ENCODE peak calls at places on chromosomes 5 and 9, in seven cellular contexts. E, Y, O, S, F, M and K are unnamed samples.

GRCh38 chr5:73955447-73955846 is 329.5 kb downstream of the ARHGEF28 start:
- DNase-seq in F (no peak), S (no peak), M (no peak), Y (no peak), E (no peak), O (no peak), K (no peak)

GRCh38 chr5:92401492-92401891 is 1018.4 kb upstream of the ARRDC3 start:
- DNase-seq in O (no peak), E (peak), F (peak), Y (peak), M (no peak), S (peak), K (peak)

GRCh38 chr5:168364738-168365550 is 73.5 kb downstream of the WWC1 start:
- DNase-seq in F (peak), E (peak), O (no peak), Y (no peak), M (peak), S (peak), K (peak)

GRCh38 chr5:130335116-130335515 is 430.9 kb downstream of the CHSY3 start:
- DNase-seq in F (peak), O (no peak), Y (no peak), M (peak), S (no peak), E (no peak), K (no peak)

GRCh38 chr9:131160416-131161112 is 35.2 kb downstream of the NUP214 start:
- DNase-seq in E (no peak), F (no peak), O (no peak), Y (no peak), M (no peak), S (no peak), K (no peak)

GRCh38 chr9:34437006-34437925 is 21.1 kb downstream of the FAM219A start:
- DNase-seq in O (peak), Y (peak), F (peak), M (peak), E (peak), S (peak), K (peak)

GRCh38 chr9:131094622-131095021 is 1.7 kb upstream of the AIF1L start:
- DNase-seq in Y (no peak), M (peak), E (no peak), F (peak), S (peak), O (no peak), K (no peak)

GRCh38 chr9:37987467-37987981 is 81.5 kb downstream of the SHB start:
- DNase-seq in F (no peak), Y (no peak), E (no peak), S (no peak), M (no peak), O (no peak), K (no peak)

GRCh38 chr5:36441215-36441614 is 139.5 kb upstream of the RANBP3L start:
- DNase-seq in Y (no peak), E (no peak), M (no peak), O (no peak), F (no peak), S (no peak), K (no peak)

GRCh38 chr9:70805953-70806352 is 315.5 kb downstream of the TRPM3 start:
- DNase-seq in F (no peak), E (no peak), M (no peak), O (no peak), Y (no peak), S (no peak), K (no peak)

GRCh38 chr5:1435369-1435768 is 9.9 kb downstream of the SLC6A3 start:
- DNase-seq in M (no peak), Y (no peak), F (no peak), O (no peak), E (no peak), S (no peak), K (no peak)

GRCh38 chr5:165630211-165630866 is 2124.9 kb downstream of the MAT2B start:
- DNase-seq in O (peak), M (peak), S (peak), Y (peak), F (peak), E (peak), K (peak)

GRCh38 chr5:171157233-171157632 is 151.8 kb upstream of the TLX3 start:
- DNase-seq in E (no peak), O (no peak), Y (no peak), S (no peak), F (no peak), M (no peak), K (no peak)

GRCh38 chr5:95886340-95887044 is 64.0 kb upstream of the GLRX start:
- DNase-seq in M (no peak), F (no peak), S (no peak), Y (no peak), E (no peak), O (no peak), K (no peak)

GRCh38 chr9:1726993-1727759 is 288.0 kb upstream of the SMARCA2 start:
- DNase-seq in Y (no peak), E (peak), F (peak), O (no peak), M (no peak), S (no peak), K (peak)

GRCh38 chr5:176400382-176401156 is 12.0 kb downstream of the HIGD2A start:
- DNase-seq in M (no peak), E (no peak), S (no peak), O (no peak), Y (no peak), F (no peak), K (no peak)

GRCh38 chr9:100856238-100856637 is 172.3 kb upstream of the PLPPR1 start:
- DNase-seq in F (no peak), E (no peak), Y (no peak), O (no peak), M (no peak), S (no peak), K (no peak)

GRCh38 chr5:142981886-142982820 is 212.0 kb downstream of the ARHGAP26 start:
- DNase-seq in S (peak), E (no peak), Y (peak), F (peak), M (peak), O (no peak), K (peak)

GRCh38 chr5:13660072-13660471 is 284.4 kb downstream of the DNAH5 start:
- DNase-seq in M (peak), S (peak), E (no peak), Y (no peak), O (no peak), F (no peak), K (peak)

GRCh38 chr9:135230386-135230765 is 142.9 kb downstream of the OLFM1 start:
- DNase-seq in O (no peak), S (no peak), E (peak), F (no peak), Y (no peak), M (no peak), K (no peak)

GRCh38 chr5:146924132-146924531 is 45.6 kb upstream of the PPP2R2B start:
- DNase-seq in Y (no peak), E (no peak), O (no peak), S (no peak), M (no peak), F (no peak), K (no peak)

GRCh38 chr9:127144670-127145458 is 22.4 kb upstream of the ANGPTL2 start:
- DNase-seq in M (no peak), S (no peak), E (peak), F (no peak), Y (no peak), O (no peak), K (peak)

GRCh38 chr5:139186752-139187326 is 11.3 kb downstream of the SIL1 start:
- DNase-seq in E (no peak), M (peak), F (peak), S (peak), Y (no peak), O (no peak), K (no peak)

GRCh38 chr9:125325821-125326220 is 64.2 kb downstream of the GAPVD1 start:
- DNase-seq in M (no peak), Y (no peak), O (no peak), S (peak), F (peak), E (no peak), K (no peak)

GRCh38 chr5:17882760-17883488 is 248.7 kb downstream of the TAF11L14 start:
- DNase-seq in Y (no peak), O (peak), S (no peak), F (no peak), E (peak), M (no peak), K (peak)

GRCh38 chr5:57509501-57510260 is 27.1 kb upstream of the ACTBL2 start:
- DNase-seq in F (no peak), Y (no peak), O (no peak), M (no peak), S (no peak), E (no peak), K (no peak)

GRCh38 chr9:91166796-91167366 is 194.8 kb downstream of the AUH start:
- DNase-seq in M (peak), E (no peak), Y (no peak), F (peak), O (no peak), S (peak), K (peak)

GRCh38 chr5:52989025-52989780 is at the start of gene ITGA2:
- DNase-seq in S (peak), M (peak), F (peak), O (no peak), E (peak), Y (peak), K (peak)

GRCh38 chr9:18614116-18614515 is 140.2 kb downstream of the ADAMTSL1 start:
- DNase-seq in E (no peak), O (no peak), M (no peak), S (no peak), F (no peak), Y (no peak), K (no peak)

GRCh38 chr5:109247943-109248342 is 161.8 kb downstream of the PJA2 start:
- DNase-seq in E (no peak), O (no peak), F (no peak), M (no peak), Y (no peak), S (no peak), K (no peak)

GRCh38 chr9:126515873-126516505 is 97.7 kb upstream of the LMX1B start:
- DNase-seq in Y (no peak), F (no peak), M (no peak), O (no peak), S (no peak), E (no peak), K (no peak)

GRCh38 chr5:9197881-9198260 is 348.0 kb downstream of the SEMA5A start:
- DNase-seq in Y (no peak), O (no peak), E (no peak), F (no peak), M (peak), S (peak), K (no peak)

GRCh38 chr9:130267930-130268329 is 2.4 kb downstream of the HMCN2 start:
- DNase-seq in M (no peak), S (no peak), Y (no peak), E (no peak), O (no peak), F (peak), K (no peak)

GRCh38 chr9:94611638-94612068 is 18.0 kb upstream of the FBP2 start:
- DNase-seq in E (no peak), S (no peak), F (no peak), O (no peak), Y (no peak), M (no peak), K (no peak)

GRCh38 chr9:95107976-95108375 is 209.5 kb downstream of the FANCC start:
- DNase-seq in Y (no peak), F (no peak), E (no peak), O (no peak), M (no peak), S (no peak), K (no peak)

GRCh38 chr5:117204926-117205869 is 630.6 kb upstream of the SEMA6A start:
- DNase-seq in S (no peak), F (no peak), E (no peak), Y (no peak), M (no peak), O (no peak), K (peak)

GRCh38 chr5:117204404-117204803 is 629.8 kb upstream of the SEMA6A start:
- DNase-seq in F (no peak), O (no peak), S (no peak), E (no peak), Y (no peak), M (no peak), K (no peak)

GRCh38 chr5:117203584-117203983 is 629.0 kb upstream of the SEMA6A start:
- DNase-seq in O (no peak), F (no peak), M (no peak), S (no peak), E (no peak), Y (no peak), K (no peak)

GRCh38 chr5:117209479-117209878 is 634.9 kb upstream of the SEMA6A start:
- DNase-seq in Y (no peak), M (no peak), E (no peak), S (no peak), F (no peak), O (no peak), K (no peak)

GRCh38 chr5:117207088-117207668 is 632.6 kb upstream of the SEMA6A start:
- DNase-seq in O (no peak), Y (no peak), E (peak), S (no peak), F (no peak), M (no peak), K (peak)
- H3K23ac ChIP-seq in O (no peak), Y (no peak), E (no peak), S (no peak), F (no peak), M (no peak), K (no peak)

GRCh38 chr5:32147236-32147635 is 26.9 kb downstream of the GOLPH3 start:
- DNase-seq in Y (no peak), E (no peak), O (no peak), S (no peak), F (peak), M (no peak), K (no peak)
- H3K4me2 ChIP-seq in Y (no peak), E (no peak), O (no peak), S (no peak), F (no peak), M (no peak), K (no peak)

DNA sequence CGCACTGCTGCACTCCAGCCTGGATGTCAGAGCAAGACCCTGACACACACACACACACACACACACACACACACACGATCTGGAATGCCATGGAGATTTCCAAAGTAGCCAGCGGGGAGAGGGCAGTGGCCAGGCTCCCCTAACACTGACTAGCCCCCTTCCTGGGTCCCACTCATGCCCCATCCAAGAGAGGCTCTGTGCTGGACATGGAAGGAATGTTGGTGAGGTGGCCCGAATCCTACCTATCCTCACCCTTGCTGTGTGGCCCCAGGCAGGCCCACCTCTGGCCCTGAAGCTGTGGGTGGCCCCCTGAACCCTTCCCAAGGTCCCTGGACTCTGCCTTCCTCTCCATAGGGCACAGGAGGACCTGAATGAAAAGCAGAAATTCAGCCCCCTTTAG is 7.3 kb downstream of the BRD3 start:
- DNase-seq in O (no peak), Y (no peak), S (no peak), E (no peak), M (no peak), F (no peak), K (no peak)
- H2BK5ac ChIP-seq in O (peak), Y (no peak), S (no peak), E (no peak), M (no peak), F (no peak), K (no peak)

GRCh38 chr5:132866342-132867045 is at the start of the genes GDF9 and UQCRQ:
- DNase-seq in F (peak), O (peak), E (peak), M (peak), Y (peak), S (peak), K (peak)

GRCh38 chr5:132865668-132866341 is 464 bp downstream of the GDF9 start:
- DNase-seq in F (no peak), Y (peak), S (no peak), E (no peak), O (no peak), M (no peak), K (no peak)

GRCh38 chr5:132870801-132871200 is 2.7 kb upstream of the LEAP2 start:
- DNase-seq in O (no peak), S (no peak), M (no peak), E (no peak), Y (no peak), F (no peak), K (no peak)

GRCh38 chr5:132868754-132869153 is 2.3 kb downstream of the UQCRQ start:
- DNase-seq in Y (no peak), O (no peak), E (no peak), F (no peak), S (no peak), M (no peak), K (no peak)

DNA sequence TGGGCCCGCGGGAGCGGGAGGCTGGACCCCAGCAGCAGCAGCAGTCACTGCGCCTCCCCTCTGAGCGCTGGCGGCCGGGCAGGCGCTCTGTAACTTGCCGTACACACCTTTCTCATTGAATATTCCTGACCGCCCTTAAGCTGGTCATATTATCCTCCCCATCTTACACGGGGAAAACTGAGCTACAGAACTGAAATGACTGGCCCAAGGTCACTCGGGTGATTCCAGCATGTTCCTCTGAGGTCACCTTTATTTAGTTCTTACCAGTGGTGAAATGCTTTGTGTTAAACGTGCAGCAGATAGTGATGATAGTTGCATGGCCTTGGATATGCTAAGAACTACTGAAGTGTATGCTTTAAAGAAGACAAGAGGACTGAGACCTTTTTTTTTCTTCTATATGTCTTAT is 607 bp downstream of the UQCRQ start:
- DNase-seq in M (no peak), S (no peak), O (no peak), E (no peak), Y (no peak), F (no peak), K (no peak)
- H3K23ac ChIP-seq in M (peak), S (peak), O (no peak), E (no peak), Y (peak), F (no peak), K (peak)

GRCh38 chr9:84669293-84670105 is at the start of gene NTRK2:
- DNase-seq in O (no peak), E (peak), M (peak), Y (peak), F (peak), S (peak), K (peak)

GRCh38 chr9:84667571-84668203 is 1.8 kb upstream of the NTRK2 start:
- DNase-seq in S (peak), F (peak), E (peak), O (no peak), M (peak), Y (peak), K (peak)

GRCh38 chr9:84670106-84670800 is 724 bp downstream of the NTRK2 start:
- DNase-seq in Y (peak), O (no peak), E (peak), F (no peak), M (peak), S (no peak), K (peak)

GRCh38 chr9:84668204-84669007 is 1.1 kb upstream of the NTRK2 start:
- DNase-seq in F (peak), E (peak), S (peak), O (peak), M (peak), Y (peak), K (peak)

GRCh38 chr9:84669008-84669292 is 579 bp upstream of the NTRK2 start:
- DNase-seq in S (no peak), Y (no peak), E (no peak), O (no peak), F (no peak), M (peak), K (no peak)
- H3K4me2 ChIP-seq in S (peak), Y (peak), E (peak), O (peak), F (peak), M (peak), K (peak)

DNA sequence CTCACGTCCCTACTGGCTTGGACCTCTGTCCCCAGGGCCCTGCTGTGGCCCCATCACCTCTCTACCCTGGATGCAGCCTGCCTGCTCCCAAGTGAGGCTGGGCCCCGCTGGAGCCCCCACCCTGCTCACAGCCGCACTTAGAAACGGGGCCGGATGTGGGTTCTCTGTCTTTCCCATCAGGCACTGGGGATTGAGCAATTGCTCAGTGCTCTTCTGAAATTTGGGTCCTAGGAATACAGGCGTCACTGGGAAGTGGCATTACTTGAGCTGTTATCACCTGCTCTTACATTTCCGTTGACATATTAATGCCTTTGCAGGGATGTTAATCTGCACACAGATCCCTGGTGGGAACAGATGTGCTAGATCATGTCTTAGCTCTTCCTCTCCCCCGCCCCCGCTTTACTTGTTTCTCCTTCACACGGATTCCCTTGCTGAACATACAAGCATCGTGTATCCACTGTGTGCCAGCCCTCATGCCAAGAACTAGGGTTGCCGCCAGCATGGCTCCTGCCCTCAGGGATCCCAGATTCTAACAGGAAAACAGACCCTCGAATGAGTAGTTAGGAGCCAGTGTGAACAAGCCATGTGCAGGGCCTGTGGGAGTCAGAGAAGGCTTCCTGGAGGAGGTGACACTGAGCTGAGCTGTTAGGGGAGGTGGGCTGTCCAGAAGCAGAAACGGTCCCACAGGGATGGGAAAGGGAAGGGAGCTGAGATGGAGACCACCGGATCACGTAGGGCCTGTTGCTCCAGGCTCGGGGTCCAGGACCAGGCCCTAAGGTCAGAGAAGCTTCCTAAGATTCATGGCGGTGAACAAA is 65.1 kb downstream of the NEK6 start:
- DNase-seq in Y (no peak), M (no peak), O (no peak), F (no peak), S (no peak), E (no peak), K (no peak)
- H2BK5ac ChIP-seq in Y (no peak), M (no peak), O (no peak), F (no peak), S (no peak), E (no peak), K (no peak)

DNA sequence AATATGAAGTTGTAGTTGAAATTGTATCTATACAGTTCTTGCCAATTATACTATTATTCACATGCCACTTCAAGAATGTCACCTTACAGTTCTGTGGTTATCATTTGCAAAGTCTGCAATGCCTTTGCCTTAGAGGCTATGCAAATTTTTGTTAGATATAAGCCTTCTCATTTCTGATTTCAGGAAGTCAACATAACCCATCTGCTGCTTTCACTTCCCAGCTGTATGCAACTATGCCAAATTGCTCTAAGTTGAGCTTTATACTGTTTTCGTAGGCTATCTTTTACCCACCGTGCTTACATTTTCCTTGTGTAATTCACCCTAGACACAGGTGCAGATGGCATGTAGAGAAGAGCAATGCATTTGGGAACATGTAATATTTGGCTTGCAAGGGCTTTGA is 1083.0 kb downstream of the CDH9 start:
- DNase-seq in O (no peak), E (no peak), S (no peak), Y (no peak), M (no peak), F (no peak), K (no peak)
- H3K23ac ChIP-seq in O (no peak), E (no peak), S (no peak), Y (no peak), M (no peak), F (no peak), K (no peak)